ENCODE peak calls at places on chromosomes 1 and 21, in seven cellular contexts. C, V, Z, G, S, I and U are unnamed samples.
A peak's percentile ranks its signal among the peaks of the same experiment; 100 is the strongest.

GRCh38 chr1:90106271-90106670 is 111.4 kb downstream of the ZNF326 start:
- DNase-seq in S (no peak), C (no peak), I (no peak), Z (no peak), G (no peak), V (no peak), U (no peak)

GRCh38 chr1:63746129-63746864 is 27.5 kb upstream of the ROR1 start:
- DNase-seq in Z (no peak), S (peak; percentile 64), C (peak; percentile 93), I (peak; percentile 99), G (no peak), V (no peak), U (peak; percentile 66)

GRCh38 chr1:232283864-232284263 is 346.1 kb downstream of the SIPA1L2 start:
- DNase-seq in S (no peak), V (no peak), I (no peak), G (no peak), Z (no peak), C (no peak), U (no peak)

GRCh38 chr1:11559211-11559970 is 80.4 kb downstream of the DISP3 start:
- DNase-seq in S (no peak), G (no peak), Z (no peak), V (no peak), I (no peak), C (no peak), U (no peak)

GRCh38 chr1:53330819-53331218 is 2.9 kb upstream of the LRP8 start:
- DNase-seq in C (no peak), Z (no peak), G (peak; percentile 49), I (no peak), S (no peak), V (peak; percentile 40), U (peak; percentile 54)

GRCh38 chr1:55490556-55490955 is 275.4 kb upstream of the USP24 start:
- DNase-seq in S (no peak), I (no peak), V (no peak), C (peak; percentile 28), G (no peak), Z (no peak), U (no peak)

GRCh38 chr1:119286587-119287181 is 81.9 kb upstream of the HAO2 start:
- DNase-seq in G (no peak), S (peak; percentile 73), C (peak; percentile 74), V (no peak), Z (no peak), I (peak; percentile 41), U (no peak)

GRCh38 chr1:200296091-200296661 is 113.7 kb downstream of the ZNF281 start:
- DNase-seq in S (no peak), C (peak; percentile 90), V (no peak), G (no peak), Z (no peak), I (no peak), U (no peak)

GRCh38 chr21:37079211-37079824 is 6.3 kb downstream of the TTC3 start:
- DNase-seq in S (no peak), C (peak; percentile 34), G (no peak), I (no peak), V (no peak), Z (peak; percentile 6), U (no peak)

GRCh38 chr1:181134543-181135461 is 46.3 kb downstream of the IER5 start:
- DNase-seq in S (no peak), G (no peak), I (peak; percentile 49), Z (no peak), C (peak; percentile 53), V (no peak), U (peak; percentile 81)

GRCh38 chr1:178183796-178184195 is 89.9 kb downstream of the RASAL2 start:
- DNase-seq in Z (no peak), I (no peak), C (no peak), V (no peak), S (no peak), G (no peak), U (no peak)

GRCh38 chr1:25658791-25659431 is 42.3 kb downstream of the MAN1C1 start:
- DNase-seq in I (no peak), C (no peak), V (peak; percentile 44), S (no peak), Z (no peak), G (no peak), U (no peak)

GRCh38 chr1:2443285-2444137 is 31.1 kb upstream of the PEX10 start:
- DNase-seq in V (no peak), S (peak; percentile 52), Z (peak; percentile 20), I (no peak), C (peak; percentile 32), G (no peak), U (no peak)

GRCh38 chr1:201127755-201128455 is 921 bp upstream of the ASCL5 start:
- DNase-seq in G (no peak), V (no peak), C (peak; percentile 31), S (peak; percentile 54), I (peak; percentile 79), Z (no peak), U (peak; percentile 43)

GRCh38 chr21:42405064-42406059 is 1.7 kb downstream of the UBASH3A start:
- DNase-seq in I (no peak), V (no peak), S (no peak), Z (no peak), G (no peak), C (no peak), U (no peak)

GRCh38 chr21:38990424-38990794 is 184.7 kb downstream of the ETS2 start:
- DNase-seq in G (no peak), C (no peak), V (no peak), Z (no peak), I (no peak), S (no peak), U (no peak)

GRCh38 chr1:50959303-50959912 is 659 bp downstream of the FAF1 start:
- DNase-seq in C (peak; percentile 42), I (peak; percentile 17), S (no peak), G (peak; percentile 43), Z (no peak), V (peak; percentile 73), U (no peak)

GRCh38 chr1:177913762-177914540 is 55.9 kb downstream of the SEC16B start:
- DNase-seq in S (peak; percentile 42), C (peak; percentile 22), G (no peak), Z (no peak), V (no peak), I (peak; percentile 24), U (no peak)

GRCh38 chr1:206738370-206739366 is 31.9 kb upstream of the IL19 start:
- DNase-seq in G (no peak), S (no peak), V (no peak), Z (no peak), C (peak; percentile 82), I (no peak), U (no peak)

GRCh38 chr1:110603058-110603457 is 3.1 kb downstream of the KCNA2 start:
- DNase-seq in C (no peak), G (no peak), S (no peak), Z (no peak), V (no peak), I (no peak), U (no peak)
- H3K4me3 ChIP-seq in C (no peak overlapping the region), G (no peak overlapping the region), S (no peak overlapping the region), Z (no peak overlapping the region), V (no peak overlapping the region), I (no peak overlapping the region), U (no peak overlapping the region)

GRCh38 chr1:56835657-56836056 is 16.5 kb upstream of the FYB2 start:
- DNase-seq in S (no peak), C (no peak), V (no peak), I (no peak), Z (no peak), G (no peak), U (no peak)
- H3K36me3 ChIP-seq in S (no peaks in the 10 kb centered on the region), C (no peaks in the 10 kb centered on the region), V (no peaks in the 10 kb centered on the region), I (no peaks in the 10 kb centered on the region), Z (no peaks in the 10 kb centered on the region), G (no peaks in the 10 kb centered on the region), U (no peaks in the 10 kb centered on the region)

GRCh38 chr1:28675921-28676257 is 7.3 kb downstream of the GMEB1 start:
- DNase-seq in V (no peak), C (no peak), I (no peak), Z (no peak), S (no peak), G (no peak), U (no peak)
- H3K27me3 ChIP-seq in V (no peaks in the 10 kb centered on the region), C (no peaks in the 10 kb centered on the region), I (no peaks in the 10 kb centered on the region), Z (no peaks in the 10 kb centered on the region), S (no peaks in the 10 kb centered on the region), G (no peaks in the 10 kb centered on the region), U (no peaks in the 10 kb centered on the region)

DNA sequence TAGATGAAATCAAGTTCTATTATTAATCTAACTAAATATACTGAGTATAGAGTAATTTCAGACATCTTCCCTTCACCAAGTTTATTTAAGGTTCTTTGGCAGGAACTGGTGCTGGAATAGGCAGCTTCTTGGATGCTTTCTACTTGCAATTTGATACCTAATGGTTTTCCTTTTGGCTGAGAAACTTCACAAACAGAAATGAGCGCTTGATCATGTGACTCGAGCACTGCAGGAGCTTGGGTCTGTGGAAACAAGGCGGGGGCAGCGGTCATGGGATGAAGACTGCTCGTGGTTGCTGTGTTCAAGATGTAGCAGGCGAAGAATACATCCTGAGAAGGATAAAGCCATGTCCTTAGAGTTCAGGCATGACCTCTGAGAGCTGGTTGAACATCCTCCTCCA is 136.8 kb downstream of the PTPRC start:
- DNase-seq in S (no peak), G (peak; percentile 36), I (peak; percentile 81), Z (no peak), V (no peak), C (no peak), U (no peak)
- H3K4me3 ChIP-seq in S (no peak overlapping the region), G (no peak overlapping the region), I (no peak overlapping the region), Z (no peak overlapping the region), V (no peak overlapping the region), C (no peak overlapping the region), U (no peak overlapping the region)

GRCh38 chr1:145689922-145690321 is 17.2 kb downstream of the PDZK1 start:
- DNase-seq in V (no peak), I (no peak), S (no peak), C (no peak), G (no peak), Z (no peak), U (no peak)

GRCh38 chr1:145696630-145696960 is 10.6 kb downstream of the PDZK1 start:
- DNase-seq in Z (no peak), V (no peak), S (no peak), I (no peak), G (no peak), C (no peak), U (no peak)

GRCh38 chr1:145690587-145691558 is 16.3 kb downstream of the PDZK1 start:
- DNase-seq in G (no peak), V (no peak), S (no peak), I (peak; percentile 55), C (peak; percentile 43), Z (peak; percentile 53), U (no peak)

GRCh38 chr1:145695781-145696629 is 11.2 kb downstream of the PDZK1 start:
- DNase-seq in V (no peak), I (no peak), C (no peak), S (peak; percentile 44), Z (no peak), G (no peak), U (no peak)

DNA sequence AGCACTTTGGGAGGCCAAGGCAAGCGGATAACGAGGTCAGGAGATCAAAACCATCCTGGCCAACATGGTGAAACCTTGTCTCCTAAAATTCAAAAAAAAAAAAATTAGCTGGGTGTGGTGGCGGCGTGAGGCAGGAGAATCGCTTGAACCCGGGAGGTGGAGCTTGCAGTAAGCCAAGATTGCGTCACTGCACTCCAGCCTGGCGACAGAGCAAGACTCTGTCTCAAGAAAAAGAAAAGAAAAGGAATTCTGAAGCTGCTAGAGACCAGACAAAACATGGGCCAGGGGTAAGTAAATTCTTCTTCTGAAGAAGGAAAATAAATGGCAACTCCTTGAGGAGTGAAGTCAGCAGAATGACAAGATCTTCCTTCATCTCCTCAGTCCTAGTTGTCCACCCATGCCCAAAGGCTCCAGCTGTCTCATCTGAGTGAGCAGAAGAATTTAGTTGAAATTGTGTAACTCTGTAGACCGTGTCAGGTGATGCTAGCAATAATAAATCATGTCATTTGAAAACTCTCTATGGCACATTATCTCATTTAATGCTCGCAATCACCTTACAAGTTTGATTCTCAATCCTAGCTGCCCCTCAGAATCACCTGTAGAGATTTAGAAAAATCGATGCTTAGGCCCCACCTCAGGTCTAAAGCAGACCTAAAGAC is 14.3 kb downstream of the PDZK1 start:
- DNase-seq in C (no peak), G (no peak), Z (no peak), S (no peak), V (no peak), I (no peak), U (no peak)
- H3K36me3 ChIP-seq in C (no peaks in the 10 kb centered on the region), G (no peaks in the 10 kb centered on the region), Z (no peaks in the 10 kb centered on the region), S (no peaks in the 10 kb centered on the region), V (no peaks in the 10 kb centered on the region), I (no peaks in the 10 kb centered on the region), U (no peaks in the 10 kb centered on the region)